ENCODE peak calls at places on chromosome 14, in nine cellular contexts. T is foreskin keratinocyte, O is Daoy, P is HTR-8/SVneo, Z is Right ventricle myocardium inferior, E is amniotic epithelial cell, V is ecto neural progenitor cell, N is PC-3, S is NCI-H1092 treated with DMSO at 0.1 percent for 48 hours. J is an unnamed sample.

GRCh38 chr14:77660754-77661153 is 44.3 kb upstream of the SPTLC2 start:
- DNase-seq in N (no peak), V (no peak), O (peak; percentile 40), T (no peak), P (no peak), Z (no peak), S (peak; percentile 82), E (no peak), J (peak; percentile 43)

GRCh38 chr14:37034410-37035285 is 137.8 kb downstream of the SLC25A21 start:
- DNase-seq in V (no peak), P (no peak), S (no peak), Z (no peak), O (peak; percentile 78), T (no peak), N (no peak), E (peak; percentile 25), J (no peak)

GRCh38 chr14:89330236-89331002 is 86.6 kb downstream of the FOXN3 start:
- DNase-seq in S (no peak), E (peak; percentile 92), P (no peak), T (no peak), V (no peak), Z (no peak), O (peak; percentile 82), N (no peak), J (no peak)

GRCh38 chr14:51652168-51653095 is 722 bp downstream of the FRMD6 start:
- DNase-seq in Z (peak; percentile 70), E (no peak), S (no peak), N (peak; percentile 26), O (no peak), V (no peak), P (no peak), T (no peak), J (peak; percentile 44)

GRCh38 chr14:22996823-22997301 is 13.1 kb downstream of the C14orf93 start:
- DNase-seq in P (no peak), Z (no peak), S (no peak), O (no peak), T (no peak), E (peak; percentile 81), N (no peak), V (no peak), J (no peak)

GRCh38 chr14:68384335-68384734 is 408.5 kb downstream of the ZFP36L1 start:
- DNase-seq in T (no peak), P (no peak), S (peak; percentile 32), O (no peak), Z (no peak), V (no peak), N (no peak), E (peak; percentile 67), J (no peak)

GRCh38 chr14:22980672-22981089 is 1.7 kb downstream of the AJUBA start:
- DNase-seq in N (peak; percentile 78), Z (no peak), P (peak; percentile 51), E (peak; percentile 51), T (peak; percentile 67), S (no peak), O (peak; percentile 80), V (peak; percentile 84), J (peak; percentile 83)

GRCh38 chr14:92863281-92863680 is 59.7 kb upstream of the CHGA start:
- DNase-seq in T (peak; percentile 6), P (no peak), S (peak; percentile 64), O (no peak), Z (no peak), V (no peak), N (peak; percentile 21), E (no peak), J (no peak)

GRCh38 chr14:68607081-68607851 is 185.6 kb downstream of the ZFP36L1 start:
- DNase-seq in O (no peak), N (peak; percentile 50), T (no peak), V (no peak), S (no peak), Z (no peak), E (peak; percentile 77), P (no peak), J (no peak)

GRCh38 chr14:102899516-102899900 is 23.0 kb upstream of the AMN start:
- DNase-seq in Z (no peak), S (no peak), T (no peak), P (no peak), O (no peak), E (no peak), V (no peak), N (no peak), J (no peak)

GRCh38 chr14:101289230-101289690 is 272.0 kb upstream of the DIO3 start:
- DNase-seq in P (no peak), Z (no peak), S (no peak), O (no peak), T (no peak), E (no peak), V (no peak), N (no peak), J (no peak)

GRCh38 chr14:52840916-52841315 is 49.5 kb upstream of the GNPNAT1 start:
- DNase-seq in Z (peak; percentile 73), T (peak; percentile 38), N (peak; percentile 72), S (no peak), V (no peak), O (peak; percentile 53), E (peak; percentile 66), P (no peak), J (peak; percentile 50)

GRCh38 chr14:104721704-104722431 is 2.2 kb upstream of the ADSS1 start:
- DNase-seq in P (no peak), T (no peak), V (no peak), S (no peak), N (no peak), Z (no peak), E (no peak), O (no peak), J (no peak)

GRCh38 chr14:30584058-30584630 is 25.2 kb downstream of the G2E3 start:
- DNase-seq in V (no peak), E (no peak), N (no peak), O (no peak), S (no peak), Z (no peak), T (no peak), P (no peak), J (no peak)

GRCh38 chr14:90453401-90453951 is 56.6 kb downstream of the CALM1 start:
- DNase-seq in T (no peak), P (no peak), S (peak; percentile 55), O (no peak), Z (peak; percentile 73), V (no peak), E (peak; percentile 49), N (no peak), J (peak; percentile 40)

GRCh38 chr14:25607095-25607657 is 557.2 kb upstream of the STXBP6 start:
- DNase-seq in Z (no peak), O (no peak), E (no peak), N (no peak), P (no peak), V (no peak), S (peak; percentile 20), T (no peak), J (no peak)

GRCh38 chr14:74407801-74408154 is 18.2 kb downstream of the SYNDIG1L start:
- DNase-seq in O (no peak), E (no peak), Z (no peak), S (no peak), N (no peak), P (no peak), T (no peak), V (no peak), J (no peak)

GRCh38 chr14:77979666-77980351 is 179.9 kb downstream of the ADCK1 start:
- DNase-seq in S (no peak), E (no peak), O (peak; percentile 17), P (no peak), N (peak; percentile 7), V (peak; percentile 54), T (no peak), Z (no peak), J (no peak)

GRCh38 chr14:23181946-23182345 is 1.5 kb downstream of the SLC7A8 start:
- DNase-seq in V (peak; percentile 41), Z (no peak), S (no peak), T (no peak), E (no peak), P (no peak), O (no peak), N (no peak), J (no peak)

GRCh38 chr14:50377671-50378070 is 19.0 kb downstream of the CDKL1 start:
- DNase-seq in T (no peak), E (no peak), P (no peak), Z (no peak), S (no peak), N (no peak), O (no peak), V (no peak), J (no peak)

GRCh38 chr14:77511486-77512162 is 13.0 kb upstream of the ISM2 start:
- DNase-seq in N (no peak), Z (no peak), P (no peak), V (no peak), O (no peak), E (peak; percentile 83), T (no peak), S (no peak), J (no peak)

GRCh38 chr14:83607682-83608081 is 1922.3 kb upstream of the FLRT2 start:
- DNase-seq in N (no peak), P (no peak), O (no peak), S (no peak), E (no peak), V (no peak), T (no peak), Z (no peak), J (no peak)

J was measured in kidney tubule cell.